ENCODE peak calls at places on chromosome 10, in nine cellular contexts. O is cerebellum, K is AML-193, R is LoVo, M is neural progenitor cell, N is T47D, U is hypothalamus, H is A172, D is Calu3. G is an unnamed sample.

GRCh38 chr10:132958886-132959295 is 16.5 kb upstream of the CFAP46 start:
- DNase-seq in U (no peak), N (no peak), K (no peak), M (no peak), R (no peak), H (no peak), O (no peak), D (no peak), G (no peak)

GRCh38 chr10:57341294-57341693 is 926.4 kb downstream of the IPMK start:
- DNase-seq in O (no peak), D (no peak), K (no peak), H (no peak), N (no peak), M (no peak), R (no peak), U (no peak), G (no peak)

GRCh38 chr10:122643931-122644534 is 55.6 kb downstream of the C10orf120 start:
- DNase-seq in U (no peak), O (no peak), R (no peak), K (no peak), N (no peak), D (no peak), H (no peak), M (no peak), G (no peak)

GRCh38 chr10:93334181-93334580 is 148.0 kb downstream of the MYOF start:
- DNase-seq in U (no peak), R (no peak), O (no peak), N (no peak), H (no peak), K (no peak), D (no peak), M (no peak), G (no peak)

GRCh38 chr10:3787001-3787400 is 2.0 kb upstream of the KLF6 start:
- DNase-seq in U (no peak), H (no peak), O (no peak), M (no peak), N (no peak), K (no peak), D (no peak), R (no peak), G (no peak)

GRCh38 chr10:66273966-66274519 is 651.8 kb upstream of the LRRTM3 start:
- DNase-seq in R (no peak), H (no peak), N (no peak), K (no peak), O (no peak), D (no peak), M (no peak), U (no peak), G (no peak)

GRCh38 chr10:71646592-71647292 is 72.8 kb downstream of the C10orf105 start:
- DNase-seq in H (no peak), K (no peak), R (no peak), N (no peak), U (no peak), M (no peak), D (no peak), O (no peak), G (no peak)

GRCh38 chr10:46550795-46551700 is 5.4 kb downstream of the GPRIN2 start:
- DNase-seq in N (no peak), U (no peak), D (peak; percentile 1), R (no peak), M (no peak), H (no peak), K (no peak), O (no peak), G (no peak)

GRCh38 chr10:126904807-126905686 is at the start of gene DOCK1:
- DNase-seq in M (peak; percentile 86), H (peak; percentile 10), U (peak; percentile 44), K (no peak), O (peak; percentile 7), R (peak; percentile 79), N (peak; percentile 73), D (peak; percentile 71), G (no peak)

GRCh38 chr10:71771821-71772617 is 1.3 kb downstream of the VSIR start:
- DNase-seq in O (no peak), N (no peak), D (peak; percentile 60), M (no peak), K (no peak), H (peak; percentile 89), U (peak; percentile 40), R (peak; percentile 64), G (no peak)

GRCh38 chr10:3902054-3902808 is 117.2 kb upstream of the KLF6 start:
- DNase-seq in N (peak; percentile 69), O (no peak), D (peak; percentile 23), U (no peak), M (peak; percentile 5), H (no peak), R (no peak), K (no peak), G (no peak)

GRCh38 chr10:52334595-52334994 is 20.5 kb downstream of the DKK1 start:
- DNase-seq in O (no peak), M (no peak), H (peak; percentile 46), U (no peak), D (no peak), R (peak; percentile 19), N (no peak), K (no peak), G (no peak)

GRCh38 chr10:13191362-13191761 is 30.0 kb downstream of the MCM10 start:
- DNase-seq in U (no peak), D (no peak), N (no peak), O (no peak), R (no peak), M (no peak), K (no peak), H (no peak), G (no peak)

GRCh38 chr10:62626817-62627216 is 177.7 kb upstream of the ADO start:
- DNase-seq in N (no peak), M (no peak), K (no peak), R (no peak), D (no peak), O (no peak), H (peak; percentile 55), U (no peak), G (no peak)

GRCh38 chr10:130479146-130479545 is 343.0 kb downstream of the GLRX3 start:
- DNase-seq in H (no peak), O (no peak), D (no peak), U (no peak), N (no peak), M (no peak), R (no peak), K (no peak), G (no peak)

GRCh38 chr10:95290801-95291633 is at the start of gene PDLIM1:
- DNase-seq in H (no peak), D (peak; percentile 79), O (peak; percentile 31), U (no peak), N (peak; percentile 82), M (peak; percentile 81), K (no peak), R (peak; percentile 82), G (no peak)

GRCh38 chr10:3102721-3103410 is 35.5 kb downstream of the PFKP start:
- DNase-seq in U (peak; percentile 47), H (no peak), N (peak; percentile 41), K (no peak), O (peak; percentile 64), D (no peak), R (no peak), M (no peak), G (no peak)

G was measured in NCI-H1930.